ENCODE peak calls at places on chromosomes 5 and 9, in ten cellular contexts. I is tibial artery, N is colonic mucosa, Y is spleen, C is BE2C, D is fibroblast of mammary gland, K is MCF 10A, F is cardiac muscle cell, E is AG10803, S is left lung. O is an unnamed sample.

GRCh38 chr5:159805021-159805420 is 111.3 kb upstream of the ADRA1B start:
- DNase-seq in I (peak), N (peak), Y (no peak), C (no peak), D (peak), K (no peak), F (no peak), E (peak), S (peak), O (no peak)

GRCh38 chr5:180127682-180128670 is 56.4 kb upstream of the RNF130 start:
- DNase-seq in I (no peak), N (peak), Y (peak), C (no peak), D (no peak), K (no peak), F (no peak), E (no peak), S (no peak), O (no peak)

GRCh38 chr5:137032929-137033328 is 466.2 kb downstream of the SPOCK1 start:
- DNase-seq in I (no peak), N (no peak), Y (no peak), C (no peak), D (no peak), K (no peak), F (no peak), E (no peak), S (no peak), O (no peak)

GRCh38 chr5:156380846-156381245 is 53.9 kb downstream of the SGCD start:
- DNase-seq in I (no peak), N (no peak), Y (no peak), C (no peak), D (peak), K (peak), F (no peak), E (peak), S (no peak), O (no peak)

GRCh38 chr5:104540448-104540847 is 977.9 kb upstream of the NUDT12 start:
- DNase-seq in I (no peak), N (peak), Y (no peak), C (no peak), D (peak), K (peak), F (no peak), E (no peak), S (no peak), O (no peak)

GRCh38 chr5:174571662-174572397 is 152.6 kb upstream of the MSX2 start:
- DNase-seq in I (peak), N (peak), Y (no peak), C (peak), D (peak), K (peak), F (peak), E (peak), S (peak), O (no peak)

GRCh38 chr9:5629312-5630037 is 568 bp downstream of the RIC1 start:
- DNase-seq in I (peak), N (peak), Y (no peak), C (peak), D (peak), K (peak), F (peak), E (peak), S (peak), O (no peak)

GRCh38 chr9:134592819-134593200 is 48.8 kb upstream of the COL5A1 start:
- DNase-seq in I (no peak), N (no peak), Y (no peak), C (no peak), D (no peak), K (no peak), F (no peak), E (no peak), S (no peak), O (no peak)

GRCh38 chr5:113382736-113383135 is 52.1 kb downstream of the TSSK1B start:
- DNase-seq in I (no peak), N (no peak), Y (no peak), C (no peak), D (peak), K (peak), F (no peak), E (no peak), S (no peak), O (no peak)

GRCh38 chr9:93062364-93062763 is 3.9 kb downstream of the SUSD3 start:
- DNase-seq in I (no peak), N (no peak), Y (no peak), C (no peak), D (no peak), K (no peak), F (no peak), E (no peak), S (no peak), O (no peak)

GRCh38 chr9:93061260-93061751 is 2.8 kb downstream of the SUSD3 start:
- DNase-seq in I (no peak), N (no peak), Y (no peak), C (no peak), D (no peak), K (no peak), F (no peak), E (no peak), S (no peak), O (no peak)

GRCh38 chr9:93060746-93061259 is 2.3 kb downstream of the SUSD3 start:
- DNase-seq in I (no peak), N (no peak), Y (no peak), C (no peak), D (peak), K (peak), F (no peak), E (peak), S (no peak), O (no peak)

GRCh38 chr9:93059960-93060591 is 1.6 kb downstream of the SUSD3 start:
- DNase-seq in I (no peak), N (no peak), Y (no peak), C (no peak), D (no peak), K (no peak), F (no peak), E (no peak), S (no peak), O (no peak)

GRCh38 chr9:93061791-93062299 is 3.3 kb downstream of the SUSD3 start:
- DNase-seq in I (no peak), N (peak), Y (peak), C (no peak), D (no peak), K (no peak), F (no peak), E (no peak), S (no peak), O (no peak)
- TF ChIP-seq CTCF in I (no peak), N (no peak), Y (no peak), C (no peak), D (no peak), K (no peak), F (no peak), E (no peak), S (no peak), O (no peak)

DNA sequence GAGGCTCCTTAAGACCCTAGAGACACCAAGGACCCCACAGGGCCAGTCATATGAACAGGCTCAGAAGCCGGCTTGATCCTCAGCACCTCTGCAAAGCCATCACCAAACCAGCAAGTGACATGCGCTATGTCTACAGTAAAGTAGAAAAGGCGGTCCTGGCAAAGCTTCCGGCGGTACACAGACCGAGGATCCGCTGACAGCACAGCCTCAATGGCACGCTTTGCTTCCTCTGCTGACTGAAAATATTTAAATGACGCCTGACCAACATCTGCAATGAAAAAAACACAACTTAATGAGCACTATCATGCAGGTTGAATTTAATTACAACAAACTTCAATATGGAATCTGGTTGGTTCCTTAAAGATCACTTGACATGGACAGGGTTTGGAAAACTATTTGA is 17.6 kb downstream of the TRMO start:
- DNase-seq in I (no peak), N (no peak), Y (peak), C (no peak), D (no peak), K (no peak), F (no peak), E (no peak), S (no peak), O (no peak)
- TF ChIP-seq CTCF in I (no peak), N (no peak), Y (no peak), C (no peak), D (no peak), K (no peak), F (no peak), E (no peak), S (no peak), O (no peak)

GRCh38 chr9:125426926-125427325 is 165.3 kb downstream of the GAPVD1 start:
- DNase-seq in I (no peak), N (no peak), Y (no peak), C (no peak), D (no peak), K (no peak), F (no peak), E (no peak), S (no peak), O (no peak)

GRCh38 chr9:125427556-125427955 is 165.9 kb downstream of the GAPVD1 start:
- DNase-seq in I (no peak), N (no peak), Y (no peak), C (no peak), D (no peak), K (no peak), F (no peak), E (no peak), S (no peak), O (no peak)

GRCh38 chr9:125428515-125429467 is 167.2 kb downstream of the GAPVD1 start:
- DNase-seq in I (no peak), N (no peak), Y (peak), C (peak), D (no peak), K (no peak), F (no peak), E (peak), S (no peak), O (no peak)

GRCh38 chr9:125429476-125430160 is 168.0 kb downstream of the GAPVD1 start:
- DNase-seq in I (no peak), N (no peak), Y (peak), C (no peak), D (no peak), K (no peak), F (no peak), E (no peak), S (no peak), O (no peak)

DNA sequence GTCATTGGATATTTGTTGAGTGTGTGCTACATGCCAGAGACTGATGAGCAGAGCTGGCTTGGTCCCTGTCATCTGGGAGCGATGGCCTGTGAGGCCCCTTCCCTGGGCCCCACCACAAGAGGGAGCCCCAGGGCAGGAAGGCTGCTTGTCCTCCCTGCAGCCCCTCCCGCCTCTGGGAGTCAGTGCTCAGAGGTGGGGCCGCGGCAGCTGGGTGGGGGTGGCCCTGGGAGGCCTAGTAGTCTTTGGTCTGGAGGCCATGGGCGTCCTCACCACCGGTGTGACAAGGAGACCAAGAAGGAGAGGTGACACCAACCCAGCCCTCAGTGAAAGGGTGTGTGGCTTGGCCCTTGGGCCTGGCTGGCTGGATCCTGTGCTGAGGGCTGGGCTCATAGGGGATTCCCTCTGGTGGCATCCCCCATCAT is 166.4 kb downstream of the GAPVD1 start:
- DNase-seq in I (no peak), N (no peak), Y (no peak), C (peak), D (no peak), K (peak), F (peak), E (no peak), S (no peak), O (peak)
- TF ChIP-seq CTCF in I (no peak), N (peak), Y (peak), C (peak), D (peak), K (peak), F (peak), E (peak), S (peak), O (no peak)

GRCh38 chr9:108416321-108416720 is 439.5 kb downstream of the ACTL7B start:
- DNase-seq in I (no peak), N (no peak), Y (no peak), C (no peak), D (peak), K (peak), F (no peak), E (no peak), S (no peak), O (no peak)
- TF ChIP-seq CTCF in I (no peak), N (no peak), Y (no peak), C (peak), D (no peak), K (peak), F (no peak), E (no peak), S (no peak), O (no peak)

O was measured in activated B cell treated with CpG ODN at 0.5 μM for 24 hours.